ENCODE peak calls at places on chromosomes 12 and 14, in seven cellular contexts. N is stimulated activated naive CD4-positive, alpha-beta T cell; T is GM20000; L is IMR-90; Z is HFF-Myc; K is neural crest cell; Q is MCF 10A. J is an unnamed sample.

GRCh38 chr14:36132826-36133225 is 43.7 kb downstream of the PTCSC3 start:
- DNase-seq in N (no peak), T (no peak), L (no peak), Z (no peak), K (no peak), Q (no peak), J (no peak)

GRCh38 chr12:7327913-7328312 is 24.0 kb downstream of the ACSM4 start:
- DNase-seq in N (no peak), T (no peak), L (no peak), Z (no peak), K (no peak), Q (no peak), J (no peak)

GRCh38 chr12:49537709-49538601 is 875 bp upstream of the KCNH3 start:
- DNase-seq in N (peak), T (peak), L (no peak), Z (no peak), K (no peak), Q (no peak), J (no peak)

GRCh38 chr14:77882098-77882497 is 82.2 kb downstream of the ADCK1 start:
- DNase-seq in N (no peak), T (no peak), L (no peak), Z (no peak), K (no peak), Q (no peak), J (no peak)

GRCh38 chr14:37746140-37746832 is 150.9 kb downstream of the TTC6 start:
- DNase-seq in N (no peak), T (no peak), L (no peak), Z (no peak), K (no peak), Q (no peak), J (no peak)

GRCh38 chr12:120350576-120351350 is 18.2 kb downstream of the MSI1 start:
- DNase-seq in N (no peak), T (no peak), L (no peak), Z (no peak), K (no peak), Q (no peak), J (no peak)

GRCh38 chr14:93691042-93691780 is 97.1 kb downstream of the PRIMA1 start:
- DNase-seq in N (no peak), T (no peak), L (no peak), Z (no peak), K (no peak), Q (no peak), J (no peak)

GRCh38 chr14:90302529-90303303 is 29.0 kb downstream of the NRDE2 start:
- DNase-seq in N (no peak), T (no peak), L (no peak), Z (no peak), K (no peak), Q (no peak), J (no peak)

GRCh38 chr14:32939254-32940065 is 781 bp downstream of the NPAS3 start:
- DNase-seq in N (no peak), T (peak), L (peak), Z (no peak), K (peak), Q (peak), J (peak)

GRCh38 chr12:54033980-54034783 is 1.3 kb downstream of the HOXC5 start:
- DNase-seq in N (no peak), T (no peak), L (no peak), Z (no peak), K (no peak), Q (no peak), J (no peak)

GRCh38 chr12:52234226-52234810 is 1.3 kb downstream of the KRT7 start:
- DNase-seq in N (no peak), T (no peak), L (no peak), Z (no peak), K (no peak), Q (no peak), J (no peak)

GRCh38 chr12:52358575-52359350 is 8.5 kb downstream of the KRT85 start:
- DNase-seq in N (peak), T (peak), L (no peak), Z (no peak), K (no peak), Q (no peak), J (no peak)

GRCh38 chr12:40012709-40013108 is 93.2 kb downstream of the SLC2A13 start:
- DNase-seq in N (no peak), T (no peak), L (peak), Z (no peak), K (no peak), Q (no peak), J (no peak)

GRCh38 chr14:53861781-53862180 is 94.8 kb downstream of the BMP4 start:
- DNase-seq in N (no peak), T (no peak), L (no peak), Z (no peak), K (no peak), Q (no peak), J (no peak)

GRCh38 chr14:105135700-105136395 is 32.7 kb downstream of the JAG2 start:
- DNase-seq in N (no peak), T (no peak), L (no peak), Z (no peak), K (no peak), Q (no peak), J (no peak)

GRCh38 chr14:77376771-77377501 is at the start of the genes SAMD15 and TMED8:
- DNase-seq in N (peak), T (peak), L (peak), Z (peak), K (peak), Q (peak), J (peak)

GRCh38 chr12:100348657-100349454 is 8.0 kb upstream of the SLC17A8 start:
- DNase-seq in N (no peak), T (no peak), L (peak), Z (peak), K (no peak), Q (peak), J (no peak)

GRCh38 chr14:61994589-61994988 is 232.4 kb downstream of the SNAPC1 start:
- DNase-seq in N (no peak), T (no peak), L (no peak), Z (no peak), K (no peak), Q (no peak), J (no peak)

GRCh38 chr12:57590892-57591566 is at the start of gene PIP4K2C:
- DNase-seq in N (peak), T (peak), L (peak), Z (no peak), K (no peak), Q (peak), J (no peak)

GRCh38 chr14:34247605-34248004 is 214.4 kb downstream of the SPTSSA start:
- DNase-seq in N (no peak), T (no peak), L (no peak), Z (no peak), K (no peak), Q (no peak), J (no peak)

GRCh38 chr12:127509066-127509778 is 757.7 kb upstream of the TMEM132C start:
- DNase-seq in N (no peak), T (no peak), L (peak), Z (peak), K (no peak), Q (no peak), J (no peak)

GRCh38 chr14:65195042-65195719 is 92.9 kb upstream of the MAX start:
- DNase-seq in N (no peak), T (peak), L (no peak), Z (no peak), K (no peak), Q (no peak), J (no peak)

GRCh38 chr12:108087900-108088299 is 41.2 kb upstream of the WSCD2 start:
- DNase-seq in N (no peak), T (no peak), L (no peak), Z (no peak), K (no peak), Q (no peak), J (no peak)

GRCh38 chr12:18323159-18323558 is 61.8 kb downstream of the PIK3C2G start:
- DNase-seq in N (no peak), T (no peak), L (peak), Z (peak), K (no peak), Q (no peak), J (no peak)

GRCh38 chr12:2177751-2178150 is 125.0 kb downstream of the CACNA1C start:
- DNase-seq in N (no peak), T (no peak), L (no peak), Z (no peak), K (no peak), Q (no peak), J (no peak)

GRCh38 chr14:77409131-77409533 is 14.2 kb downstream of the NOXRED1 start:
- DNase-seq in N (no peak), T (no peak), L (no peak), Z (no peak), K (no peak), Q (peak), J (no peak)

GRCh38 chr12:91662021-91662420 is 479.4 kb upstream of the DCN start:
- DNase-seq in N (no peak), T (no peak), L (no peak), Z (no peak), K (no peak), Q (no peak), J (no peak)

GRCh38 chr14:97029800-97030199 is 232.6 kb downstream of the VRK1 start:
- DNase-seq in N (no peak), T (no peak), L (no peak), Z (no peak), K (no peak), Q (no peak), J (no peak)

GRCh38 chr12:19181666-19182426 is 52.3 kb downstream of the PLEKHA5 start:
- DNase-seq in N (no peak), T (no peak), L (no peak), Z (no peak), K (no peak), Q (no peak), J (no peak)